ENCODE peak calls at places on chromosomes 7 and 10, in six cellular contexts. E, W, C, J, I and T are unnamed samples.

GRCh38 chr10:73873843-73874215 is 526 bp downstream of the CAMK2G start:
- DNase-seq in E (peak), W (no peak), C (no peak), J (peak), I (no peak), T (no peak)

GRCh38 chr10:89262331-89263020 is 10.9 kb upstream of the LIPA start:
- DNase-seq in E (no peak), W (no peak), C (no peak), J (no peak), I (no peak), T (no peak)

GRCh38 chr10:96641396-96641795 is 54.6 kb upstream of the TM9SF3 start:
- DNase-seq in E (no peak), W (no peak), C (no peak), J (no peak), I (no peak), T (no peak)

GRCh38 chr10:48496831-48497792 is 107.8 kb downstream of the ARHGAP22 start:
- DNase-seq in E (no peak), W (no peak), C (no peak), J (peak), I (peak), T (peak)

GRCh38 chr7:118175751-118176150 is 8.2 kb upstream of the LSM8 start:
- DNase-seq in E (no peak), W (no peak), C (no peak), J (no peak), I (no peak), T (no peak)

GRCh38 chr10:17784701-17785100 is 24.4 kb upstream of the MRC1 start:
- DNase-seq in E (no peak), W (no peak), C (no peak), J (no peak), I (no peak), T (no peak)

GRCh38 chr10:96651998-96652431 is 65.2 kb upstream of the TM9SF3 start:
- DNase-seq in E (no peak), W (peak), C (no peak), J (no peak), I (no peak), T (no peak)

GRCh38 chr7:153027904-153028303 is 268.4 kb downstream of the ACTR3B start:
- DNase-seq in E (no peak), W (no peak), C (no peak), J (no peak), I (peak), T (no peak)

GRCh38 chr7:105131033-105131656 is 117.1 kb downstream of the KMT2E start:
- DNase-seq in E (no peak), W (no peak), C (no peak), J (no peak), I (no peak), T (no peak)

GRCh38 chr10:119131512-119132240 is 27.8 kb downstream of the DENND10 start:
- DNase-seq in E (no peak), W (no peak), C (no peak), J (no peak), I (peak), T (peak)
- TF ChIP-seq POLR2A in E (no peak), W (no peak), C (no peak), J (no peak), I (no peak), T (no peak)

DNA sequence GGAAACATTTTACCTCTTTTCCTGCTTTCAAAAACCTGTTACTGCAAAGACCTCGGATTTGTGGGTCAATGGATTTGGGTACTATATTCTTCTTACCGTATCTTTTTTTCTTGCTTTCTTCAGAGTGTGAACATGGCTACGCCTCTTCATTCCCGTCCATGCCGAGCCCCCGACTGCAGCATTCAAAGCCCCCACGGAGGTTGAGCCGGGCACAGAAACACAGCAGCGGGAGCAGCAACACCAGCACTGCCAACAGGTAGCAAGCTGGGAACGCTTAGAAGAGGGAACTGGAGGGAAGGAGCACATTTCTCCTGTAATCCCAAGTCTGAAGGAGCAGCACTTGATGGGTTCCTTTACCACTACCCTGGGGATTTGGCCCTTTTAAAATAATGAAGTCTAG is 20.7 kb downstream of the MXI1 start:
- DNase-seq in E (no peak), W (no peak), C (no peak), J (no peak), I (peak), T (no peak)
- TF ChIP-seq POLR2A in E (no peak), W (no peak), C (no peak), J (no peak), I (no peak), T (no peak)

GRCh38 chr7:97117372-97118188 is at the start of gene SDHAF3:
- DNase-seq in E (peak), W (peak), C (peak), J (peak), I (peak), T (peak)
- TF ChIP-seq POLR2A in E (peak), W (peak), C (peak), J (peak), I (no peak), T (peak)

DNA sequence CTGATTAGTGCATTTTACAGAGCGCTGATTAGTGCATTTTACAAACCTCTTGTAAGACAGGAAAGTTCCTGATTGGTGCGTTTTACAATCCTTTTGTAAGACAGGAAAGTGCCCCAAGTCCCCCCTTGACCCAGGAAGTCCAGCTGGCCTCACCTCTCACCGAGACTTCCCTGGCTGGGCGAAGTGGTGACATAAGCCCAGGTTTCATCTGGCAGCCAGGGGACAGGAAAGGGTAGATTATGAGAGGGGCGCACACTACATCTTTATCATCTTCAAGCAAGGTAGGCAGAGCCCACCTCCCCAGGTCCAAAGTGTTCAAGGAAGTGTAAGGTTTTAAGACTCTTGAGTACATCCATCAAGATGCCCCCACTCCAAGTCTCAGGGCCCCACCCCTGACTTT is 5.5 kb upstream of the GDF10 start:
- DNase-seq in E (no peak), W (no peak), C (no peak), J (no peak), I (no peak), T (no peak)
- TF ChIP-seq POLR2A in E (no peak), W (no peak), C (no peak), J (no peak), I (no peak), T (no peak)

GRCh38 chr7:42338231-42339222 is 101.5 kb upstream of the GLI3 start:
- DNase-seq in E (no peak), W (no peak), C (no peak), J (no peak), I (no peak), T (no peak)

GRCh38 chr7:42344168-42344755 is 107.3 kb upstream of the GLI3 start:
- DNase-seq in E (no peak), W (no peak), C (no peak), J (no peak), I (no peak), T (no peak)

GRCh38 chr7:42345478-42346299 is 108.7 kb upstream of the GLI3 start:
- DNase-seq in E (no peak), W (no peak), C (no peak), J (no peak), I (no peak), T (no peak)

GRCh38 chr7:42340462-42340861 is 103.5 kb upstream of the GLI3 start:
- DNase-seq in E (no peak), W (no peak), C (no peak), J (no peak), I (no peak), T (no peak)

GRCh38 chr7:42342381-42342780 is 105.4 kb upstream of the GLI3 start:
- DNase-seq in E (no peak), W (no peak), C (no peak), J (no peak), I (no peak), T (no peak)
- TF ChIP-seq POLR2A in E (no peak), W (no peak), C (no peak), J (no peak), I (no peak), T (no peak)